ENCODE peak calls at places on chromosomes 16 and 17, in ten cellular contexts. One of them, this sample, is unnamed.
A peak's percentile ranks its signal among the peaks of the same experiment; 100 is the strongest.

GRCh38 chr17:41966453-41967140 is at the start of gene CNP:
- DNase-seq in A673: peak; percentile 85
- DNase-seq in kidney epithelial cell: no peak
- DNase-seq in tibial nerve: peak; percentile 83
- DNase-seq in left lung: peak; percentile 91
- DNase-seq in thoracic aorta: peak; percentile 63
- DNase-seq in mesothelial cell of epicardium: peak; percentile 85
- DNase-seq in heart left ventricle: peak; percentile 94
- DNase-seq in epithelial cell of esophagus: peak; percentile 89
- DNase-seq in neural progenitor cell: peak; percentile 95
- DNase-seq in this sample: peak; percentile 83

GRCh38 chr16:50318796-50319578 is 49.8 kb downstream of the BRD7 start:
- DNase-seq in A673: no peak
- DNase-seq in heart left ventricle: no peak
- DNase-seq in tibial nerve: no peak
- DNase-seq in mesothelial cell of epicardium: no peak
- DNase-seq in left lung: no peak
- DNase-seq in kidney epithelial cell: no peak
- DNase-seq in epithelial cell of esophagus: peak; percentile 36
- DNase-seq in thoracic aorta: no peak
- DNase-seq in neural progenitor cell: no peak
- DNase-seq in this sample: no peak

GRCh38 chr16:66894055-66894454 is 13.7 kb downstream of the PDP2 start:
- DNase-seq in tibial nerve: no peak
- DNase-seq in kidney epithelial cell: no peak
- DNase-seq in mesothelial cell of epicardium: no peak
- DNase-seq in epithelial cell of esophagus: no peak
- DNase-seq in A673: no peak
- DNase-seq in heart left ventricle: no peak
- DNase-seq in neural progenitor cell: no peak
- DNase-seq in left lung: no peak
- DNase-seq in thoracic aorta: no peak
- DNase-seq in this sample: no peak

GRCh38 chr16:78742501-78743283 is 643.2 kb downstream of the WWOX start:
- DNase-seq in epithelial cell of esophagus: no peak
- DNase-seq in heart left ventricle: peak; percentile 24
- DNase-seq in mesothelial cell of epicardium: no peak
- DNase-seq in kidney epithelial cell: no peak
- DNase-seq in neural progenitor cell: no peak
- DNase-seq in left lung: peak; percentile 48
- DNase-seq in thoracic aorta: no peak
- DNase-seq in A673: no peak
- DNase-seq in tibial nerve: no peak
- DNase-seq in this sample: no peak

GRCh38 chr17:49567871-49568694 is 7.6 kb upstream of the NXPH3 start:
- DNase-seq in neural progenitor cell: peak; percentile 92
- DNase-seq in heart left ventricle: peak; percentile 87
- DNase-seq in kidney epithelial cell: no peak
- DNase-seq in tibial nerve: peak; percentile 90
- DNase-seq in A673: peak; percentile 82
- DNase-seq in epithelial cell of esophagus: peak; percentile 80
- DNase-seq in thoracic aorta: peak; percentile 73
- DNase-seq in mesothelial cell of epicardium: peak; percentile 77
- DNase-seq in left lung: peak; percentile 88
- DNase-seq in this sample: peak; percentile 73

GRCh38 chr16:9395958-9396359 is 304.5 kb downstream of the HAPSTR1 start:
- DNase-seq in A673: no peak
- DNase-seq in epithelial cell of esophagus: no peak
- DNase-seq in left lung: no peak
- DNase-seq in mesothelial cell of epicardium: no peak
- DNase-seq in tibial nerve: no peak
- DNase-seq in heart left ventricle: no peak
- DNase-seq in thoracic aorta: no peak
- DNase-seq in neural progenitor cell: no peak
- DNase-seq in kidney epithelial cell: no peak
- DNase-seq in this sample: no peak

GRCh38 chr17:9401434-9401833 is 174.2 kb downstream of the STX8 start:
- DNase-seq in kidney epithelial cell: peak; percentile 56
- DNase-seq in A673: no peak
- DNase-seq in heart left ventricle: no peak
- DNase-seq in tibial nerve: no peak
- DNase-seq in mesothelial cell of epicardium: no peak
- DNase-seq in left lung: no peak
- DNase-seq in neural progenitor cell: no peak
- DNase-seq in thoracic aorta: no peak
- DNase-seq in epithelial cell of esophagus: peak; percentile 96
- DNase-seq in this sample: peak; percentile 10

GRCh38 chr17:1485311-1485747 is 7.2 kb downstream of the MYO1C start:
- DNase-seq in tibial nerve: no peak
- DNase-seq in epithelial cell of esophagus: no peak
- DNase-seq in heart left ventricle: peak; percentile 84
- DNase-seq in thoracic aorta: no peak
- DNase-seq in neural progenitor cell: peak; percentile 87
- DNase-seq in mesothelial cell of epicardium: no peak
- DNase-seq in A673: peak; percentile 17
- DNase-seq in left lung: no peak
- DNase-seq in kidney epithelial cell: no peak
- DNase-seq in this sample: no peak

GRCh38 chr17:1908699-1909309 is 79.0 kb downstream of the RPA1 start:
- DNase-seq in left lung: peak; percentile 36
- DNase-seq in epithelial cell of esophagus: peak; percentile 78
- DNase-seq in A673: peak; percentile 90
- DNase-seq in heart left ventricle: peak; percentile 65
- DNase-seq in thoracic aorta: peak; percentile 7
- DNase-seq in neural progenitor cell: peak; percentile 87
- DNase-seq in kidney epithelial cell: peak; percentile 23
- DNase-seq in tibial nerve: peak; percentile 79
- DNase-seq in mesothelial cell of epicardium: no peak
- DNase-seq in this sample: peak; percentile 70

GRCh38 chr16:78689031-78689430 is 589.6 kb downstream of the WWOX start:
- DNase-seq in tibial nerve: no peak
- DNase-seq in mesothelial cell of epicardium: no peak
- DNase-seq in heart left ventricle: no peak
- DNase-seq in neural progenitor cell: no peak
- DNase-seq in left lung: no peak
- DNase-seq in A673: no peak
- DNase-seq in kidney epithelial cell: no peak
- DNase-seq in thoracic aorta: no peak
- DNase-seq in epithelial cell of esophagus: peak; percentile 10
- DNase-seq in this sample: no peak

GRCh38 chr16:84833142-84833495 is 13.3 kb downstream of the CRISPLD2 start:
- DNase-seq in neural progenitor cell: no peak
- DNase-seq in mesothelial cell of epicardium: no peak
- DNase-seq in heart left ventricle: no peak
- DNase-seq in left lung: no peak
- DNase-seq in kidney epithelial cell: no peak
- DNase-seq in tibial nerve: no peak
- DNase-seq in epithelial cell of esophagus: no peak
- DNase-seq in A673: no peak
- DNase-seq in thoracic aorta: no peak
- DNase-seq in this sample: no peak

GRCh38 chr16:84834403-84834772 is 14.6 kb downstream of the CRISPLD2 start:
- DNase-seq in mesothelial cell of epicardium: no peak
- DNase-seq in tibial nerve: no peak
- DNase-seq in heart left ventricle: no peak
- DNase-seq in thoracic aorta: no peak
- DNase-seq in epithelial cell of esophagus: no peak
- DNase-seq in kidney epithelial cell: no peak
- DNase-seq in left lung: no peak
- DNase-seq in neural progenitor cell: no peak
- DNase-seq in A673: no peak
- DNase-seq in this sample: peak; percentile 79

GRCh38 chr16:84832488-84833141 is 12.8 kb downstream of the CRISPLD2 start:
- DNase-seq in A673: no peak
- DNase-seq in kidney epithelial cell: no peak
- DNase-seq in left lung: peak; percentile 76
- DNase-seq in thoracic aorta: peak; percentile 13
- DNase-seq in epithelial cell of esophagus: no peak
- DNase-seq in mesothelial cell of epicardium: no peak
- DNase-seq in tibial nerve: peak; percentile 89
- DNase-seq in neural progenitor cell: no peak
- DNase-seq in heart left ventricle: peak; percentile 75
- DNase-seq in this sample: peak; percentile 98

GRCh38 chr16:84836234-84836647 is 16.5 kb downstream of the CRISPLD2 start:
- DNase-seq in tibial nerve: peak; percentile 79
- DNase-seq in epithelial cell of esophagus: peak; percentile 84
- DNase-seq in A673: peak; percentile 15
- DNase-seq in thoracic aorta: peak; percentile 72
- DNase-seq in mesothelial cell of epicardium: no peak
- DNase-seq in neural progenitor cell: peak; percentile 85
- DNase-seq in kidney epithelial cell: peak; percentile 96
- DNase-seq in heart left ventricle: peak; percentile 82
- DNase-seq in left lung: peak; percentile 62
- DNase-seq in this sample: peak; percentile 100

DNA sequence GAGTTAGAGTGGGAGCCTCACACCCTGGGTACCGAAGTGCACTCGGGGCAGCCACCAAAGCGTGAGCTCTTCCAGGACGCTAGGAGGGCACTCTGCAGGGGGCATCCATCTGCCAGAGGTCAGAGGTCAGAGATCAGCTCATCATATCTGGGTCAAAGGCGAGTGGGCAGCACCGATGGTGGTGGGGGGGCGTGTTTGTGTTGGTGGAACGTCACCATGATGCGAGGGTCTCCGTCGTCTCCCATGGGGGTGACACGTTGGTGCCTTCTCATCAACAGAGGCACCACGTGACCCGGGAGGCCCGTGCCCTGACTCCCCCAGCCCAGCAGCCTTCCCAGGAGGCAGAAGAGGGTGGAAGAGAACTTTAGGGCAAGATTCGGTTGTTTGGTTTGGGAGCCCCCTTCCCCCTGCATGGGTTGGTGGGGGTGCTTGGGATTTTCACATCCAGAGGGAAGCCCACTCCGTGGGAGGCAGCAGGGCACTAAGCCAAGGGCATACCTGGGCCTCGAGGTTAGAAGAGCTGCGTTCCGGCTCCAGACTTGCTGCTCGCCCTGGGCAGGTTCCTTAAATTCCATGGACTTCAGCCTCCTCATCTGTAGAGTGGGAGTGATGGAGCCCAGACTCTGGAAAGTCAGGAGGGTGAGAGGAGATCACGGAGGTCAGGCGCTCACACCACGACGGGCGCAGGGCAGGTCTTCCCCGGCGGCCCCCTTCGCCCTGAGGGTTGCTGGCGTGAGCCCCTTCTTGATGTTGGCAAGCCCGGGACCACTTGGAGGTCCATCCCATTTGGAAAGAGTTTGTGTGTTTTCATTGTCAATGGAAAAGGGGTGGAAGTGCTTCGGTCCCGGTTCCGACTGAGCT is 14.0 kb downstream of the CRISPLD2 start:
- DNase-seq in mesothelial cell of epicardium: no peak
- DNase-seq in tibial nerve: no peak
- DNase-seq in neural progenitor cell: no peak
- DNase-seq in heart left ventricle: no peak
- DNase-seq in epithelial cell of esophagus: no peak
- DNase-seq in thoracic aorta: no peak
- DNase-seq in left lung: no peak
- DNase-seq in A673: no peak
- DNase-seq in kidney epithelial cell: no peak
- DNase-seq in this sample: no peak
- TF ChIP-seq CTCF in mesothelial cell of epicardium: no peak
- TF ChIP-seq CTCF in tibial nerve: no peak
- TF ChIP-seq CTCF in neural progenitor cell: no peak
- TF ChIP-seq CTCF in heart left ventricle: no peak
- TF ChIP-seq CTCF in epithelial cell of esophagus: no peak
- TF ChIP-seq CTCF in thoracic aorta: no peak
- TF ChIP-seq CTCF in left lung: no peak
- TF ChIP-seq CTCF in A673: no peak
- TF ChIP-seq CTCF in kidney epithelial cell: no peak
- TF ChIP-seq CTCF in this sample: no peak

GRCh38 chr16:5502467-5502869 is 404.9 kb upstream of the EEF2KMT start:
- DNase-seq in heart left ventricle: no peak
- DNase-seq in kidney epithelial cell: no peak
- DNase-seq in tibial nerve: no peak
- DNase-seq in neural progenitor cell: peak; percentile 82
- DNase-seq in left lung: no peak
- DNase-seq in A673: peak; percentile 70
- DNase-seq in mesothelial cell of epicardium: no peak
- DNase-seq in thoracic aorta: no peak
- DNase-seq in epithelial cell of esophagus: no peak
- DNase-seq in this sample: peak; percentile 2
- TF ChIP-seq CTCF in heart left ventricle: no peak
- TF ChIP-seq CTCF in kidney epithelial cell: peak; percentile 16
- TF ChIP-seq CTCF in tibial nerve: no peak
- TF ChIP-seq CTCF in neural progenitor cell: peak; percentile 81
- TF ChIP-seq CTCF in left lung: no peak
- TF ChIP-seq CTCF in A673: peak; percentile 65
- TF ChIP-seq CTCF in mesothelial cell of epicardium: peak; percentile 22
- TF ChIP-seq CTCF in thoracic aorta: no peak
- TF ChIP-seq CTCF in epithelial cell of esophagus: no peak
- TF ChIP-seq CTCF in this sample: peak; percentile 54

DNA sequence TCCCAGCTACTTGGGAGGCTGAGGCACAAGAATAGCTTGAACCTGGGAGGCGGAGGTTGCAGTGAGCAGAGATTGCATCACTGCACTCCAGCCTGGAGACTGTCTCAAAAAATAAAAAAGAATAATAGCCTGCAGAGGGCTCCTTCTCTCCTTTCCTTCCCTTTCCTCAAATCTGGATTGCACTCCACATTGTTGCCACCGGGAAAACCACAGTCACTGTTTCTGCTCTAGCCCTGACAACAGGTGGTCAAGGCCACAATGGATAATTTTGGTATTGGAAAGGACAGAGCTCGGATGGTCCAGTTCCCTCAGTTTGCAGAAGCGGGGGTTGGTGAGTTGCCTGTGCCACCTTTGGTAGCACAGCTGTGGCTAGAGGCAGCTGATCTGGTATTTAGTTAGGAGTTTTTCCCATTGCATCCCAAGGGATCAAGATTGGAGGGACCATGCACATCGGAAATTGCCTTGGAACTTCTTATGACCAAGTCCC is 44.7 kb upstream of the PRSS54 start:
- DNase-seq in left lung: no peak
- DNase-seq in heart left ventricle: peak; percentile 32
- DNase-seq in tibial nerve: no peak
- DNase-seq in epithelial cell of esophagus: peak; percentile 16
- DNase-seq in neural progenitor cell: peak; percentile 51
- DNase-seq in kidney epithelial cell: no peak
- DNase-seq in mesothelial cell of epicardium: no peak
- DNase-seq in A673: peak; percentile 50
- DNase-seq in thoracic aorta: no peak
- DNase-seq in this sample: peak; percentile 52
- TF ChIP-seq CTCF in left lung: no peak
- TF ChIP-seq CTCF in heart left ventricle: no peak
- TF ChIP-seq CTCF in tibial nerve: no peak
- TF ChIP-seq CTCF in epithelial cell of esophagus: peak; percentile 38
- TF ChIP-seq CTCF in neural progenitor cell: peak; percentile 48
- TF ChIP-seq CTCF in kidney epithelial cell: peak; percentile 24
- TF ChIP-seq CTCF in mesothelial cell of epicardium: no peak
- TF ChIP-seq CTCF in A673: peak; percentile 39
- TF ChIP-seq CTCF in thoracic aorta: no peak
- TF ChIP-seq CTCF in this sample: peak; percentile 71

GRCh38 chr17:29278692-29279091 is 15.3 kb downstream of the NUFIP2 start:
- DNase-seq in tibial nerve: no peak
- DNase-seq in heart left ventricle: no peak
- DNase-seq in A673: no peak
- DNase-seq in epithelial cell of esophagus: no peak
- DNase-seq in neural progenitor cell: no peak
- DNase-seq in kidney epithelial cell: no peak
- DNase-seq in mesothelial cell of epicardium: no peak
- DNase-seq in thoracic aorta: no peak
- DNase-seq in left lung: no peak
- DNase-seq in this sample: no peak

GRCh38 chr17:29279397-29280070 is 14.4 kb downstream of the NUFIP2 start:
- DNase-seq in tibial nerve: no peak
- DNase-seq in A673: no peak
- DNase-seq in epithelial cell of esophagus: no peak
- DNase-seq in thoracic aorta: no peak
- DNase-seq in mesothelial cell of epicardium: no peak
- DNase-seq in neural progenitor cell: no peak
- DNase-seq in kidney epithelial cell: no peak
- DNase-seq in heart left ventricle: no peak
- DNase-seq in left lung: no peak
- DNase-seq in this sample: no peak

GRCh38 chr17:29283496-29283895 is 10.5 kb downstream of the NUFIP2 start:
- DNase-seq in neural progenitor cell: no peak
- DNase-seq in A673: peak; percentile 41
- DNase-seq in epithelial cell of esophagus: no peak
- DNase-seq in left lung: no peak
- DNase-seq in tibial nerve: no peak
- DNase-seq in mesothelial cell of epicardium: no peak
- DNase-seq in heart left ventricle: no peak
- DNase-seq in thoracic aorta: no peak
- DNase-seq in kidney epithelial cell: no peak
- DNase-seq in this sample: no peak
- TF ChIP-seq CTCF in neural progenitor cell: no peak
- TF ChIP-seq CTCF in A673: peak; percentile 32
- TF ChIP-seq CTCF in epithelial cell of esophagus: peak; percentile 5
- TF ChIP-seq CTCF in left lung: no peak
- TF ChIP-seq CTCF in tibial nerve: no peak
- TF ChIP-seq CTCF in mesothelial cell of epicardium: no peak
- TF ChIP-seq CTCF in heart left ventricle: no peak
- TF ChIP-seq CTCF in thoracic aorta: no peak
- TF ChIP-seq CTCF in kidney epithelial cell: no peak
- TF ChIP-seq CTCF in this sample: peak; percentile 38